ENCODE peak calls at places on chromosomes 3 and 15, in eight cellular contexts. D is brain microvascular endothelial cell, R is type B pancreatic cell, O is neural crest cell, T is stomach, C is IMR-90, W is K562, V is heart left ventricle. J is an unnamed sample.

GRCh38 chr3:124395165-124395564 is 335.1 kb upstream of the UMPS start:
- DNase-seq in D (peak), T (no peak), R (no peak), V (no peak), C (no peak), O (no peak), W (peak), J (no peak)

GRCh38 chr15:69956417-69956816 is 141.3 kb downstream of the TLE3 start:
- DNase-seq in T (no peak), R (no peak), D (no peak), V (no peak), W (no peak), O (no peak), C (no peak), J (no peak)

GRCh38 chr3:24344784-24345439 is 149.7 kb downstream of the THRB start:
- DNase-seq in D (no peak), C (peak), V (no peak), O (no peak), W (no peak), R (no peak), T (no peak), J (no peak)

GRCh38 chr3:105891101-105891500 is 22.3 kb upstream of the CBLB start:
- DNase-seq in T (no peak), C (no peak), V (no peak), O (no peak), R (no peak), W (no peak), D (no peak), J (no peak)

GRCh38 chr3:167684389-167684993 is 30.7 kb upstream of the WDR49 start:
- DNase-seq in O (peak), D (peak), C (peak), V (no peak), R (no peak), W (peak), T (no peak), J (peak)

GRCh38 chr15:59817834-59818233 is 128.7 kb upstream of the BNIP2 start:
- DNase-seq in O (no peak), C (no peak), V (no peak), W (no peak), R (no peak), T (no peak), D (no peak), J (no peak)

GRCh38 chr3:122947086-122947611 is 80.4 kb downstream of the SEMA5B start:
- DNase-seq in R (no peak), O (no peak), V (no peak), T (no peak), C (no peak), D (no peak), W (no peak), J (no peak)

GRCh38 chr15:100721758-100722550 is 119.6 kb downstream of the ASB7 start:
- DNase-seq in D (peak), V (peak), W (no peak), O (no peak), C (peak), T (peak), R (peak), J (no peak)

GRCh38 chr3:193970773-193971206 is 165.2 kb upstream of the HES1 start:
- DNase-seq in D (no peak), V (no peak), R (no peak), O (no peak), T (no peak), W (no peak), C (no peak), J (no peak)

DNA sequence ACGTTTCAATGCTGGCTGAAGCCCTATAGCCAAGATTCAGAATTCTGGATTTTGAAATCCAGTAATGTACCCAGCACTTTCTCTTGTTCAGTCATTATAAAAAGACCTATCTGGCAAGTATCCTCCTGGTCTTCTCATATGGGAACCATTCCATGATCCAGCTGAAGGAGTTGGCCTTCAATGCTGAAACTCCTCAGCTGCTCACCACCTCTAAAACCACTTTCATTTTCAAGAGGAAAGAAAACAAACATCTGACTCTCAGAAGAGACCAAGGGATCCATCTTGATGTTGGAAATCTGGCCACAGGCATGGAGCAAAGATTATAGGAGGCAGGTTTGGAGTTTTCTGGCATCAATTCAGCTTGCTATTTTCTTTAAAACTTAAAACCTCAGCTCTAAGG is 235.4 kb downstream of the FMN1 start:
- DNase-seq in V (no peak), D (peak), C (peak), R (no peak), O (no peak), W (no peak), T (no peak), J (no peak)
- TF ChIP-seq CTCF in V (no peak), D (no peak), C (no peak), R (no peak), O (no peak), W (no peak), T (no peak), J (no peak)

DNA sequence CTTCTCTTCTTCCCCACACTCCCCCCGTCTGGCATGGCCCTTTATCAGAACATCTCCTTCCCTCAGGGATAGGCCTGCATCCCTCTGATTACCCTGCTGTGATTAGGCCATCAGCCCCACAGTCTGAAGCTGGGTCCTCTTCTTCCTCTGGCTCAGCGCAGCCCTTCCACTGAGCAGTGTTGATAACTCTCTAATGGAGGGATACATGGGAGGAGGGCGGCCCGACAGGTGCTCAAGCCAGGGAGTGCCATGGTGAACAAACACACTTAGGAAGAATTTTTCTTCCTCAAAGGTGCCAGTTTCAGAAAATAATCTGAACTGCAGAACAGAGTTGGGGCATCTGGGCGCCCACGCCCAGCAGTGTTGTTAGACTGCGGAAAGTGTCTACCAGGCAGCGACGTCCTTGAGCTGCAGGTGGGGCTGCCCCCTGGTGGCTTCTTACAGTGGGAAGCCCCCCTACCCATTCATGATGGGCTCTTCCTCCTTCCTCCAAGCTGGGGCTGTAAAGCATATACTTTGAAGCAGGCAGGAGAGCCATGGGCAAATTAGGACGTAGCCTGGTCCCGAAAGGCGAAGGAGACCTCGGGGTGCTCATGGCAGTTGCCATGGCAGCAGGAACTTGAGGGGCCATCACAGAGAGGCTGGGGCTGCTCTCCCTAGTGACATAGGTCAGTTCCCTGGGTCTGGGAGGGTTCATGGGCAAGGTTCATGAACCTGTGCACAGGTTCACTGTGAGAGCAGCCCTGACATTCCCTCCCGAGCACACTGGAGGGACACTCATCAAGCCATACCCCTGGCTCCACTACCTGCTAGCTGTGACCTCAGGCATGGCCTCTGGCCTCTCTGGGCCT is 33.2 kb upstream of the NR2C2 start:
- DNase-seq in R (no peak), C (no peak), T (peak), D (no peak), W (no peak), V (no peak), O (peak), J (peak)
- TF ChIP-seq CTCF in R (peak), C (no peak), T (no peak), D (peak), W (peak), V (no peak), O (peak), J (peak)

GRCh38 chr3:52084954-52085730 is 28.8 kb upstream of the DUSP7 start:
- DNase-seq in T (no peak), V (peak), R (no peak), W (no peak), O (no peak), C (no peak), D (no peak), J (no peak)
- TF ChIP-seq CTCF in T (no peak), V (no peak), R (no peak), W (no peak), O (no peak), C (no peak), D (no peak), J (peak)

DNA sequence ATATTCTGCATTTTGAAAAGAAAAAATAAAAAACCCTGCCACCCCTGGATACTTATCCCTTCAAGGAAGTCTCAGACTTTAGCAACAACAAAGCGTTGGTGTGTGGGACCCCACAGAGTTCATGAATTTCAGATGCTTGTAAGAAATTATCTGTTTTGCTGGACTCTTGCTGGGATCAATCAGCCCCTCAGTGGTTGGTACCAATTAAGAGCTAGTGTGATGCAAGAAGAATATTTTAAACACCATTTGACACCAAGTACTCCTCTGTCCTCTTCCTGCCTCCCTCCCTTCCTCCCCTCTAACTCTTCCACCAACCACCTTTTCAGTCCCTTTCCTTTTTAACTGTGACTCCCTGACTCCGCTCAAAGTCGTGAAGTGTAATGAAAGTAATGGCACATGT is 51.5 kb downstream of the SST start:
- DNase-seq in C (no peak), W (no peak), T (no peak), R (no peak), D (no peak), O (no peak), V (no peak), J (no peak)
- TF ChIP-seq CTCF in C (no peak), W (no peak), T (no peak), R (no peak), D (no peak), O (no peak), V (no peak), J (no peak)

GRCh38 chr15:34721802-34722795 is 32.7 kb downstream of the GJD2 start:
- DNase-seq in C (peak), D (peak), O (peak), T (no peak), R (peak), W (no peak), V (peak), J (peak)
- TF ChIP-seq CTCF in C (no peak), D (no peak), O (no peak), T (no peak), R (no peak), W (no peak), V (no peak), J (no peak)

GRCh38 chr3:111864821-111865656 is 6.0 kb downstream of the PHLDB2 start:
- DNase-seq in D (peak), V (no peak), O (no peak), R (no peak), T (no peak), W (no peak), C (peak), J (no peak)
- TF ChIP-seq CTCF in D (peak), V (peak), O (no peak), R (peak), T (no peak), W (no peak), C (peak), J (no peak)

GRCh38 chr3:139716908-139717485 is 39.2 kb upstream of the NMNAT3 start:
- DNase-seq in R (no peak), D (no peak), W (no peak), C (no peak), T (no peak), O (no peak), V (no peak), J (no peak)

GRCh38 chr3:139715736-139716135 is 38.0 kb upstream of the NMNAT3 start:
- DNase-seq in R (no peak), O (no peak), V (no peak), C (no peak), D (no peak), T (no peak), W (no peak), J (no peak)

GRCh38 chr3:139721370-139721769 is 43.6 kb upstream of the NMNAT3 start:
- DNase-seq in W (no peak), O (no peak), R (no peak), D (no peak), C (no peak), V (no peak), T (no peak), J (no peak)

GRCh38 chr3:139718415-139718814 is 40.6 kb upstream of the NMNAT3 start:
- DNase-seq in O (peak), V (peak), T (no peak), D (peak), R (no peak), C (peak), W (peak), J (peak)
- TF ChIP-seq CTCF in O (peak), V (peak), T (no peak), D (peak), R (peak), C (peak), W (peak), J (peak)

DNA sequence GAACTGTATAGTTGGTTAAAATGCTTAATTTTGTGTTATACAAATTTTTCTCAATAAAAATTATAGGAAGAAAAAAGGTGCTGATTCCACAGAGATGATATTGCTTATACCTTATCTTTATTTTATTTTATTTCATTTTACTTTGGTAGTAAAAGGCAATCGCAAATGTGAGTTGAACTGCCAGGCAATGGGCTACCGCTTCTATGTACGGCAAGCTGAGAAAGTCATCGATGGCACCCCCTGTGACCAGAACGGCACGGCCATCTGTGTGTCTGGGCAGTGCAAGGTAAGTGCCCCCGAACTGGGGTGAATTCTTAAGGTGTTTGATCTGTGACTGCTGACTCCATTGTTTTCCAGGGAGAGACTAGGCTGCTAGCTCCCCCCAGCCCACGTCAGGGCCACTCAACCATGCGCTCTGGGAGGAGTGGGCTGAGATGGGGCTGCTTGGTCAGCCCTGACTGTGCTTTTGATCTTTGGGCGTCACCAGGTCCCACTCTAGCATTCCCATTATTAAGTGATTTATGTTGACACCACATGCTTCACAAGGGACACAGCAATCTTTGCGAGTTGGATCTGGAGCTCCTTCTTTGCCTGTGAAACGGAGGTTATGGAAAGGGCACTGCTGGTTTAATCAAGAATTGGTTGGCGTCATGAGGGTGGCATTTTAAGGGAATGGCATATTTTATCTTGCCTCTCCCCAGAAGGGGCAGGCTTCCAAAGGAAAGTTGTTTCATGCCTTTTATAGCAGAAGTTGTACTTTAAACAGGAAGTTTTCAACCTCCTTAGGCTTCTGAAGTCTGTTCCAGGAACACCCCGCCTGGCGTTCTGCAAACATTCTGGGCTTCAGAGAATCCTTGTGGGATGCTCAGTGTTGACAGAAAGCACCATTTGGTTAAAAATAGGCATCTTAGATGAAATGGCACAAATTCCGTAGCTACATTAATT is 296.5 kb downstream of the THSD4 start:
- DNase-seq in O (no peak), C (peak), R (no peak), D (peak), T (peak), W (no peak), V (no peak), J (peak)
- TF ChIP-seq CTCF in O (no peak), C (peak), R (no peak), D (peak), T (no peak), W (no peak), V (no peak), J (no peak)

DNA sequence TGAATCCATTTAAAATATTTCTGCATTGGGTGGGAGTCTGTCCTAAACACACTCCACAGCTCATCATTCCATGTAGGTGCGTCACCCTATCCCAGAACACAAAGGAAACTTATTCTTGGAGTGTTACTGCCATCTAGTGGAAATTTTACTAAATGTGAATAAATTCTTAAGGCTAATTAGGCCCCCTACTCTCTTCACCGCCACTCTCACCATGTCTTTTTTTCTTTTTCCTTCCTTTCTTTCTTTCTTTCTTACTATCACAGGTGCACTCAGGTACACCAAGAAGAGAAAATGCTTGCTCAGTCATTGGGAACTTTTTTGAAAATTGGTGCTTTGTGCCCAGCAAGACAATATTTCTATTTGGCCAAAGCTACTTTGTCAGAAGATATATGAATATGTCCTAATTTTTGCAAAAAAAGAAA is 26.4 kb upstream of the ATP8B4 start:
- DNase-seq in D (peak), C (peak), R (no peak), V (no peak), W (peak), T (no peak), O (no peak), J (peak)
- TF ChIP-seq CTCF in D (peak), C (peak), R (peak), V (peak), W (peak), T (no peak), O (peak), J (peak)

DNA sequence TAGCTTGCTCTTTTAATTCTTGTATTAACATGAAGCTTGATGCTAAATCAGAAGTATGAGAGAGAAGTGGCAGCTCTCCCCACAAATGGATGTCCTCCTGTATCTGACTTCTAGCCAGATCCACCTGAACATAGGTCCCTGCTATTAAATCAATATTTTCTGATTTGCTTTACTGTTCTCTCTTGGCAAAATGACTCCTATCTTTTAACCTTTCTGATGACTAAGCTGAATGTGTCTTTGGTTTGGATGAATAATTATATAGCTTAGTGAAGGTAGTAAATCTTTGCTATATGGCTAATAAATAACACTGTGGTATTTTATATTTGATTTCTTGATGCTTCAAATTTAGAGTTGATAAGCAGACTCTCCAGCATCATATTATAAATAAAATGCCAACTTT is 28.3 kb upstream of the ARL14 start:
- DNase-seq in D (no peak), T (no peak), C (no peak), O (no peak), R (no peak), V (no peak), W (no peak), J (no peak)
- TF ChIP-seq CTCF in D (no peak), T (no peak), C (no peak), O (no peak), R (no peak), V (no peak), W (no peak), J (no peak)